ENCODE peak calls at places on chromosomes 6 and 20, in four cellular contexts. M is foreskin keratinocyte, F is body of pancreas, X is ovary. D is an unnamed sample.

GRCh38 chr6:154768280-154768679 is 35.1 kb downstream of the SCAF8 start:
- DNase-seq in X (no peak), F (no peak), M (no peak), D (no peak)

GRCh38 chr6:142336183-142336582 is 34.4 kb downstream of the ADGRG6 start:
- DNase-seq in X (no peak), M (no peak), F (no peak), D (no peak)

GRCh38 chr6:48136856-48137255 is 25.9 kb upstream of the PTCHD4 start:
- DNase-seq in X (no peak), F (no peak), M (no peak), D (no peak)

GRCh38 chr6:11298651-11299420 is 66.4 kb upstream of the NEDD9 start:
- DNase-seq in X (no peak), M (no peak), F (peak; percentile 59), D (peak; percentile 14)

GRCh38 chr6:146905313-146905712 is 298.9 kb upstream of the STXBP5 start:
- DNase-seq in F (peak; percentile 73), M (peak; percentile 11), X (no peak), D (no peak)

GRCh38 chr6:122033564-122034181 is 365.8 kb upstream of the HSF2 start:
- DNase-seq in M (no peak), F (no peak), X (no peak), D (no peak)

GRCh38 chr20:53847118-53847842 is 223.1 kb downstream of the BCAS1 start:
- DNase-seq in F (no peak), X (no peak), M (no peak), D (no peak)

GRCh38 chr20:47527004-47527800 is 25.5 kb downstream of the NCOA3 start:
- DNase-seq in F (no peak), X (no peak), M (no peak), D (no peak)

GRCh38 chr6:24520929-24521546 is 26.3 kb downstream of the ALDH5A1 start:
- DNase-seq in X (no peak), M (no peak), F (peak; percentile 40), D (no peak)

GRCh38 chr20:63120286-63121090 is 95.4 kb downstream of the YTHDF1 start:
- DNase-seq in X (no peak), M (no peak), F (no peak), D (no peak)

GRCh38 chr6:123668063-123668462 is 31.3 kb upstream of the TRDN start:
- DNase-seq in X (no peak), F (no peak), M (no peak), D (no peak)

GRCh38 chr6:163405412-163406309 is 8.9 kb upstream of the QKI start:
- DNase-seq in M (no peak), X (peak; percentile 38), F (peak; percentile 60), D (no peak)

GRCh38 chr6:79717989-79718388 is 86.9 kb downstream of the SH3BGRL2 start:
- DNase-seq in M (no peak), F (no peak), X (no peak), D (no peak)

GRCh38 chr6:126919947-126920346 is 198.5 kb upstream of the RSPO3 start:
- DNase-seq in F (no peak), M (peak; percentile 91), X (no peak), D (no peak)

GRCh38 chr20:46034039-46034438 is 5.0 kb downstream of the SLC12A5 start:
- DNase-seq in M (no peak), X (no peak), F (no peak), D (no peak)

GRCh38 chr6:169702640-169703246 is 817 bp downstream of the C6orf120 start:
- DNase-seq in X (no peak), M (no peak), F (peak; percentile 29), D (peak; percentile 25)

GRCh38 chr6:166633732-166634535 is 6.9 kb upstream of the RPS6KA2 start:
- DNase-seq in M (no peak), F (no peak), X (no peak), D (no peak)

GRCh38 chr6:30329331-30329730 is 2.6 kb downstream of the TRIM39 start:
- DNase-seq in X (no peak), M (no peak), F (no peak), D (no peak)

GRCh38 chr20:37314617-37315292 is 25.3 kb downstream of the MANBAL start:
- DNase-seq in F (no peak), X (peak; percentile 70), M (no peak), D (no peak)

GRCh38 chr6:18246205-18246604 is 18.1 kb downstream of the DEK start:
- DNase-seq in M (no peak), F (no peak), X (no peak), D (no peak)

GRCh38 chr6:5866547-5867051 is 140.1 kb downstream of the NRN1 start:
- DNase-seq in F (no peak), M (peak; percentile 23), X (no peak), D (no peak)

GRCh38 chr6:73514746-73515110 is 6.1 kb downstream of the EEF1A1 start:
- DNase-seq in X (no peak), M (peak; percentile 41), F (no peak), D (no peak)

GRCh38 chr20:3786126-3786484 is 435 bp downstream of the CENPB start:
- DNase-seq in F (peak; percentile 58), M (no peak), X (peak; percentile 48), D (no peak)

GRCh38 chr6:20252311-20252710 is 40.0 kb upstream of the MBOAT1 start:
- DNase-seq in F (no peak), X (no peak), M (no peak), D (no peak)

GRCh38 chr6:164929155-164929977 is 380.0 kb downstream of the C6orf118 start:
- DNase-seq in F (no peak), X (no peak), M (no peak), D (no peak)

GRCh38 chr6:159978291-159979135 is 9.6 kb downstream of the IGF2R start:
- DNase-seq in M (peak; percentile 49), X (no peak), F (peak; percentile 73), D (no peak)

GRCh38 chr20:35621560-35621946 is 5.9 kb downstream of the SPAG4 start:
- DNase-seq in F (no peak), X (no peak), M (no peak), D (no peak)
- TF ChIP-seq CTCF in F (no peak), X (no peak), M (peak; percentile 17), D (no peak)

GRCh38 chr6:137373296-137373695 is 120.9 kb downstream of the OLIG3 start:
- DNase-seq in F (no peak), M (no peak), X (no peak), D (no peak)
- TF ChIP-seq CTCF in F (no peak), M (no peak), X (no peak), D (no peak)

GRCh38 chr6:63348836-63349235 is 29.1 kb upstream of the LGSN start:
- DNase-seq in X (no peak), M (no peak), F (no peak), D (no peak)

GRCh38 chr6:63349401-63349800 is 29.6 kb upstream of the LGSN start:
- DNase-seq in F (no peak), X (no peak), M (no peak), D (no peak)

GRCh38 chr6:63353282-63353630 is 33.5 kb upstream of the LGSN start:
- DNase-seq in M (no peak), F (no peak), X (no peak), D (no peak)

GRCh38 chr6:63352587-63353281 is 33.0 kb upstream of the LGSN start:
- DNase-seq in X (no peak), M (no peak), F (peak; percentile 58), D (no peak)

DNA sequence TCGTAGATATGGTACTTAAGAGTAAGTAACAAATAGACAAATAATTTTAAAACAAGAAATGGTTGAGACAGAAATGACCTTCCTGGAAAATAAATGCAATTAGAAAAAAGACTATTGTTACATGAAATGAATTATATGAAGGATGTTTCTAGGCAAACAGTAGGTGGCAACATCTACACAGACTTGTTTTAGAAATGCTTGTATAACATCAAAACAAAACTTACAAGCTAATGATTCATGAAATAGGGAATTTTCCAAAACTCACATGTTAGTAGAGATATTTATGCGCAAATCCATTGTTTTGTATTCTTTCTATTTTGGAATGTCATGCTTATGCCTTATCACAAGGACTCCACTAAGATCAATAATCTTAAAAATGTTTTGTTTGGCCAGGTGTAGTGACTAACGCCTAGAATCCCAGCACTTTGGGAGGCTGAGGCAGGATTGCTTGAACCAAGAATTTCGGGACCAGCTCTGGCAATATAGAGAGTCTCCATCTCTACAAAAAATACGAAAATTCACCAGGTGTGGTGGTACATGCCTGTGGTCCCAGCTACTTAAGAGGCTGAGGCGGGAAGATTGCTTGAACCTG is 32.3 kb upstream of the LGSN start:
- DNase-seq in M (no peak), X (no peak), F (no peak), D (no peak)
- TF ChIP-seq CTCF in M (peak; percentile 80), X (no peak), F (no peak), D (peak; percentile 22)

GRCh38 chr20:50519036-50519780 is 9.0 kb downstream of the PTPN1 start:
- DNase-seq in X (no peak), M (no peak), F (no peak), D (no peak)
- TF ChIP-seq CTCF in X (no peak), M (no peak), F (no peak), D (no peak)

GRCh38 chr6:69155467-69155866 is 520.4 kb downstream of the ADGRB3 start:
- DNase-seq in M (no peak), X (no peak), F (no peak), D (no peak)
- TF ChIP-seq CTCF in M (no peak), X (no peak), F (no peak), D (no peak)

DNA sequence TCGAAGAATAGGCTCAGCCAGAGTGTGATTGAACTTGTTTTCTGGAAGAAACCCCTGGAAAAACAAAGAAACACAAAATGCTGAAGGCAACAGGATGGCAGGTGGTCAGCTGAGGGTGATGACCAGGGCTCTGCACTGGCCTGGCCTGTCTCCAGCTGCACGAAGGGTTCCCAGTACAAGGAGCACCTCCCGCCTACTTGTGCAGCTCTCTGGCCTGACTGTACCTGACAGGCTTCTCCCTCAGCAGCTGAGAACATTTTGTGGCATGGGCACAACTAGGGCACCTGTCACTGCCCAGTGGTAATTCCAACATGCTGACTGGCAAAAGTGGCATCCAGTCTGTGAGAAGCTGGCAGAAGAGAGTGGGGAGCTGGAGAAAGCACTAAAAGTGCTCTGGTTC is 38.8 kb upstream of the EMILIN3 start:
- DNase-seq in X (no peak), F (no peak), M (no peak), D (no peak)
- TF ChIP-seq CTCF in X (no peak), F (no peak), M (no peak), D (no peak)

DNA sequence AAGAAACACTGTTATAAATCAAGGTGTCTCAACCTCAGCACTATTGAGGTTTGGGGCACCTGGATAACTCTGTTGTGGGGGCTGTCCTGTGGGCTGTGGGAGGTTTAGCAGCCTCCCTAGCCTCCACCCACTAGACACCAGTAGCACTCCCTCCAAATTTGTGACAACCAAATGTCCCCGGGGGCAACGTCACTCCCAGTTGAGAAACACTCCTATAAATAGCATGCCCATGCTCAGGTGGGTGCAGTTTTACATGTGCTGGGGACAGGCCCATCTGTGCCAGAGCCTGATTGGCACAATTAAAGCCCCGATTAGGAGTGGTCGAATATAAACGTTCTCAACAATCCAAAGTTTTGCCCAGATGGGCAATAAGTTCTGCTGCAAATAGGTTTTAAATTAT is 78.9 kb downstream of the FAM50B start:
- DNase-seq in X (no peak), M (no peak), F (no peak), D (no peak)
- TF ChIP-seq CTCF in X (no peak), M (no peak), F (no peak), D (no peak)